ENCODE peak calls at places on chromosome 10, in four cellular contexts. U is T-helper 9 cell, Q is aorta, S is choroid plexus epithelial cell. M is an unnamed sample.

GRCh38 chr10:24363070-24363469 is 154.1 kb downstream of the KIAA1217 start:
- DNase-seq in U (no peak), Q (no peak), S (peak), M (no peak)

GRCh38 chr10:35217458-35217857 is 90.8 kb downstream of the CREM start:
- DNase-seq in U (no peak), Q (no peak), S (no peak), M (no peak)

GRCh38 chr10:34091796-34092195 is 723.3 kb downstream of the PARD3 start:
- DNase-seq in U (no peak), Q (no peak), S (no peak), M (no peak)

GRCh38 chr10:14889318-14889717 is 10.7 kb downstream of the SUV39H2 start:
- DNase-seq in U (no peak), Q (no peak), S (peak), M (no peak)

GRCh38 chr10:71302874-71303568 is 16.0 kb upstream of the SLC29A3 start:
- DNase-seq in U (no peak), Q (no peak), S (peak), M (peak)

GRCh38 chr10:23217471-23217870 is 25.4 kb downstream of the PTF1A start:
- DNase-seq in U (no peak), Q (no peak), S (no peak), M (no peak)

GRCh38 chr10:31757374-31757773 is 171.3 kb downstream of the ARHGAP12 start:
- DNase-seq in U (no peak), Q (no peak), S (no peak), M (no peak)

GRCh38 chr10:109883859-109884771 is 39.2 kb downstream of the XPNPEP1 start:
- DNase-seq in U (peak), Q (peak), S (peak), M (peak)

GRCh38 chr10:13904053-13904452 is 317.3 kb downstream of the PRPF18 start:
- DNase-seq in U (no peak), Q (no peak), S (no peak), M (peak)

GRCh38 chr10:5869156-5869555 is 20.5 kb downstream of the ANKRD16 start:
- DNase-seq in U (no peak), Q (no peak), S (no peak), M (no peak)